ENCODE peak calls at places on chromosomes 12 and 14, in ten cellular contexts. H is A549, P is transverse colon, U is stomach, O is suprapubic skin, Z is adrenal gland, M is prostate gland, D is ovary, T is lower leg skin, A is esophagus squamous epithelium. Y is an unnamed sample.
A peak's percentile ranks its signal among the peaks of the same experiment; 100 is the strongest.

GRCh38 chr12:106223485-106224391 is 24.1 kb downstream of the CKAP4 start:
- DNase-seq in A (no peak), T (peak; percentile 93), Z (peak; percentile 86), O (no peak), M (peak; percentile 49), U (peak; percentile 76), D (peak; percentile 68), P (peak; percentile 77), H (peak; percentile 90), Y (peak; percentile 43)

GRCh38 chr12:66716522-66716921 is 37.6 kb upstream of the GRIP1 start:
- DNase-seq in A (no peak), H (no peak), U (no peak), P (no peak), O (no peak), M (no peak), T (no peak), D (no peak), Z (no peak), Y (no peak)

GRCh38 chr12:72274926-72275325 is 2.8 kb downstream of the TRHDE start:
- DNase-seq in H (no peak), D (no peak), U (no peak), M (no peak), A (no peak), P (no peak), T (no peak), O (no peak), Z (no peak), Y (no peak)

GRCh38 chr12:78767264-78767981 is 97.2 kb upstream of the SYT1 start:
- DNase-seq in Z (no peak), M (no peak), D (no peak), H (no peak), P (no peak), U (no peak), A (no peak), O (no peak), T (no peak), Y (no peak)

GRCh38 chr12:10701226-10701681 is 21.9 kb downstream of the YBX3 start:
- DNase-seq in T (no peak), O (no peak), P (no peak), Z (no peak), H (no peak), A (no peak), D (no peak), M (no peak), U (no peak), Y (no peak)

GRCh38 chr12:89497005-89497404 is 27.6 kb downstream of the GALNT4 start:
- DNase-seq in M (no peak), O (no peak), P (no peak), D (no peak), A (no peak), U (peak; percentile 43), H (no peak), Z (no peak), T (no peak), Y (no peak)

GRCh38 chr12:99600388-99600787 is 47.2 kb upstream of the GARIN6 start:
- DNase-seq in H (no peak), P (no peak), T (no peak), O (no peak), M (no peak), U (no peak), A (no peak), Z (no peak), D (no peak), Y (no peak)

GRCh38 chr14:32711103-32711680 is 227.5 kb upstream of the NPAS3 start:
- DNase-seq in D (no peak), Z (no peak), H (peak; percentile 26), U (no peak), A (no peak), T (no peak), M (peak; percentile 27), O (no peak), P (no peak), Y (peak; percentile 41)

GRCh38 chr14:69880851-69881250 is 1.6 kb downstream of the SMOC1 start:
- DNase-seq in P (no peak), A (no peak), M (no peak), H (no peak), T (no peak), D (no peak), O (no peak), U (no peak), Z (no peak), Y (no peak)
- TF ChIP-seq POLR2A in P (no peak), A (no peak), M (no peak), H (no peak), T (no peak), D (no peak), O (no peak), U (no peak), Z (no peak), Y (no peak)

GRCh38 chr12:109114644-109115043 is 1.7 kb upstream of the ACACB start:
- DNase-seq in Z (no peak), D (no peak), M (no peak), A (no peak), H (no peak), P (no peak), U (no peak), T (no peak), O (no peak), Y (no peak)

GRCh38 chr12:109115404-109115757 is 1.0 kb upstream of the ACACB start:
- DNase-seq in P (no peak), D (no peak), T (no peak), A (no peak), H (no peak), U (no peak), Z (no peak), O (no peak), M (no peak), Y (no peak)

GRCh38 chr12:109111775-109112491 is 4.5 kb upstream of the ACACB start:
- DNase-seq in A (no peak), O (peak; percentile 80), D (peak; percentile 65), Z (peak; percentile 89), U (peak; percentile 76), M (peak; percentile 51), T (peak; percentile 93), H (peak; percentile 72), P (peak; percentile 82), Y (peak; percentile 49)

GRCh38 chr12:109112720-109113465 is 3.5 kb upstream of the ACACB start:
- DNase-seq in Z (no peak), O (no peak), U (no peak), D (no peak), P (peak; percentile 18), A (no peak), T (no peak), M (no peak), H (no peak), Y (no peak)

DNA sequence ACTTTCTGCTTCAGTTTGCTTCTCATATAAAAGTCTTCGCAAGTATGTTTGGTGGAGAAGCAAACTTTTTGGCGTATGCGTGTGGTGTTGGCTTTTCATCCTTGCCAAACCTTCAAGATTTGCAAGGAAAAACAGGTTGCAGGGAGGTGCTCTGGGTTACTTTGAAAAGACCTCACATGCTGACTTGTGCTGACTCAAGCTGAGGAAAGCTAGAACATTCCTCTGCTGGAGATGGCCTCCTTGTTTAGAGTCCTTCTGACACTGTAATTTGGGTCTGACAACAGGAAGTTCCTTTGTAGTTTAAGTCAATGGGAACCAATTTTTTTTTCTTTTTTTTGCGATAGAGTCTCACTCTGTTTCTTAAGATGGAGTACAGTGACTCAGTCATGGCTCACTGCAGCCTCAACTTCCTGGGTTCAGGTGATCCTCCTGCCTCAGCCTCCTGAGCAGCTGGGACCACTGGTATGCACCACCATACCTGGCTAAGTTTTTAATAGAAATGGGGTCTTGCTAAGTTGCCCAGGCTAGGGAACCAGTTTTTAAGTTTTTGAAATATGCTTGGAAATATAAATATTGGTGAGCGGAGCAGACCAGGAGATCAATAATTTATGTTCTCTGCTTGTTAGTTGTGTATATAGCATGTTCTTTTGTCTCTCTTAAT is 2.6 kb upstream of the ACACB start:
- DNase-seq in D (no peak), P (no peak), U (no peak), O (no peak), H (no peak), A (no peak), T (no peak), Z (no peak), M (no peak), Y (no peak)
- TF ChIP-seq POLR2A in D (no peak), P (no peak), U (no peak), O (no peak), H (no peak), A (no peak), T (no peak), Z (no peak), M (no peak), Y (no peak)

DNA sequence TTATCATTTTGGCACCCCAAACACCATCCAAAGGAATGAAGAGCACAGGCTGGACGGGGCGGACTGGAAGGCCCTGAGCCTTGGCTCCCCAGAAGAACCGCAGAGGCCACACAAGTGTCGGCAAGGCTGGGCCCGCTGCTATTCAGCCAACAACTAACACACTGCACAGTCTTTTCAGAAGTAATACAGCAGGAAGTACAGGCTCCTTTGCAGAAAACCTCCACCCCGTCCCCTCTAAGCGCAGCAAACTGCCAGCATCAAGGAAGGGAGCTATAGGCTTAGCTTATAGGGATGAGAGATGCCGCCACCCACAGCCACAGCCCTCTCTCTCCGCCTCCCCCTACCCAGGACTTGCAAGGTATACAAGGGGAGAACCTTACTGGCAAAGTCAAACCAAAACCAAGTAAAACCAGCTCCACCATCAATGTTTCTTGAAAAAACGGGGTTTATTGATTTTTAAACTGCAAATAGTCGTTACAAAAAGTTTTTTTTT is 5.6 kb downstream of the ZFP36L1 start:
- DNase-seq in M (no peak), U (peak; percentile 44), H (no peak), O (peak; percentile 77), D (peak; percentile 61), P (peak; percentile 50), T (peak; percentile 90), A (no peak), Z (peak; percentile 62), Y (no peak)
- TF ChIP-seq POLR2A in M (no peak), U (no peak), H (no peak), O (no peak), D (peak; percentile 13), P (no peak), T (no peak), A (no peak), Z (peak; percentile 29), Y (peak; percentile 40)

GRCh38 chr12:55715169-55715764 is 579 bp upstream of the BLOC1S1 start:
- DNase-seq in M (no peak), O (no peak), H (peak; percentile 24), A (no peak), P (no peak), D (no peak), Z (no peak), T (no peak), U (no peak), Y (no peak)

GRCh38 chr12:55716582-55717396 is 943 bp downstream of the BLOC1S1 start:
- DNase-seq in U (no peak), H (no peak), A (no peak), T (no peak), O (no peak), Z (no peak), M (no peak), D (no peak), P (no peak), Y (peak; percentile 51)

GRCh38 chr12:55717397-55718007 is 1.7 kb downstream of the BLOC1S1 start:
- DNase-seq in A (no peak), M (no peak), P (peak; percentile 63), Z (no peak), D (no peak), T (no peak), O (no peak), H (no peak), U (no peak), Y (peak; percentile 34)

GRCh38 chr12:55718020-55718419 is 2.2 kb upstream of the RDH5 start:
- DNase-seq in P (no peak), U (no peak), D (no peak), T (no peak), H (no peak), M (no peak), Z (no peak), O (no peak), A (no peak), Y (no peak)

GRCh38 chr12:55715833-55716581 is at the start of gene BLOC1S1:
- DNase-seq in Z (peak; percentile 97), M (peak; percentile 89), D (peak; percentile 93), P (peak; percentile 96), A (peak; percentile 50), T (peak; percentile 99), U (peak; percentile 96), H (peak; percentile 95), O (peak; percentile 97), Y (peak; percentile 96)
- TF ChIP-seq POLR2A in Z (peak; percentile 59), M (peak; percentile 51), D (peak; percentile 49), P (peak; percentile 70), A (no peak), T (no peak), U (no peak), H (peak; percentile 37), O (no peak), Y (peak; percentile 72)

Y was measured in erythroblast.